ENCODE peak calls at places on chromosome 12, in five cellular contexts. K is D721Med, B is lower lobe of right lung, W is astrocyte of the cerebellum, U is GM13976. H is an unnamed sample.

GRCh38 chr12:2834581-2835491 is at the start of gene NRIP2:
- DNase-seq in K (no peak), B (no peak), U (no peak), W (no peak), H (no peak)

GRCh38 chr12:24306001-24306400 is 356.5 kb upstream of the SOX5 start:
- DNase-seq in U (no peak), W (no peak), B (no peak), K (no peak), H (no peak)

GRCh38 chr12:118680361-118680963 is 300.9 kb upstream of the SRRM4 start:
- DNase-seq in B (no peak), K (no peak), W (no peak), U (no peak), H (no peak)

GRCh38 chr12:131530427-131530826 is 180.5 kb upstream of the SFSWAP start:
- DNase-seq in U (peak), K (no peak), W (no peak), B (no peak), H (no peak)

GRCh38 chr12:108806350-108806749 is 51.0 kb downstream of the SSH1 start:
- DNase-seq in B (no peak), U (no peak), K (no peak), W (no peak), H (no peak)

GRCh38 chr12:104930388-104931326 is 27.4 kb downstream of the SLC41A2 start:
- DNase-seq in U (peak), B (no peak), W (no peak), K (no peak), H (peak)

GRCh38 chr12:82329508-82329907 is 28.7 kb downstream of the CCDC59 start:
- DNase-seq in K (no peak), B (no peak), U (no peak), W (no peak), H (no peak)

GRCh38 chr12:52608826-52609630 is 7.8 kb upstream of the KRT72 start:
- DNase-seq in W (no peak), U (no peak), B (no peak), K (no peak), H (peak)

GRCh38 chr12:130179621-130180020 is 17.4 kb downstream of the FZD10 start:
- DNase-seq in U (no peak), K (no peak), W (no peak), B (no peak), H (no peak)

GRCh38 chr12:119598159-119598558 is 4.6 kb downstream of the TMEM233 start:
- DNase-seq in B (no peak), K (no peak), U (no peak), W (no peak), H (no peak)

GRCh38 chr12:109277899-109278762 is 31.0 kb downstream of the FOXN4 start:
- DNase-seq in W (no peak), U (no peak), K (no peak), B (no peak), H (no peak)

GRCh38 chr12:2311001-2311778 is 258.4 kb downstream of the CACNA1C start:
- DNase-seq in W (peak), B (no peak), U (no peak), K (no peak), H (no peak)

GRCh38 chr12:27969901-27970390 is 2.6 kb downstream of the PTHLH start:
- DNase-seq in U (peak), K (no peak), B (peak), W (no peak), H (peak)

GRCh38 chr12:64240781-64241180 is 18.7 kb upstream of the KICS2 start:
- DNase-seq in U (no peak), K (no peak), W (no peak), B (no peak), H (no peak)

GRCh38 chr12:68844318-68844745 is 36.4 kb downstream of the MDM2 start:
- DNase-seq in U (no peak), K (no peak), B (no peak), W (no peak), H (no peak)

GRCh38 chr12:85278598-85279448 is 1.2 kb upstream of the ALX1 start:
- DNase-seq in U (peak), K (no peak), B (peak), W (no peak), H (no peak)

GRCh38 chr12:94799136-94799535 is 148.8 kb upstream of the TMCC3 start:
- DNase-seq in U (no peak), W (no peak), B (no peak), K (no peak), H (no peak)

GRCh38 chr12:124633269-124633953 is 66.0 kb upstream of the NCOR2 start:
- DNase-seq in W (no peak), U (peak), B (no peak), K (no peak), H (no peak)

GRCh38 chr12:42564540-42564939 is 25.0 kb downstream of the PRICKLE1 start:
- DNase-seq in B (no peak), K (no peak), U (no peak), W (peak), H (no peak)

GRCh38 chr12:119505001-119505400 is 88.6 kb upstream of the TMEM233 start:
- DNase-seq in W (no peak), U (no peak), B (no peak), K (no peak), H (no peak)

GRCh38 chr12:63917864-63918742 is 73.6 kb downstream of the SRGAP1 start:
- DNase-seq in W (peak), U (no peak), B (no peak), K (no peak), H (no peak)

DNA sequence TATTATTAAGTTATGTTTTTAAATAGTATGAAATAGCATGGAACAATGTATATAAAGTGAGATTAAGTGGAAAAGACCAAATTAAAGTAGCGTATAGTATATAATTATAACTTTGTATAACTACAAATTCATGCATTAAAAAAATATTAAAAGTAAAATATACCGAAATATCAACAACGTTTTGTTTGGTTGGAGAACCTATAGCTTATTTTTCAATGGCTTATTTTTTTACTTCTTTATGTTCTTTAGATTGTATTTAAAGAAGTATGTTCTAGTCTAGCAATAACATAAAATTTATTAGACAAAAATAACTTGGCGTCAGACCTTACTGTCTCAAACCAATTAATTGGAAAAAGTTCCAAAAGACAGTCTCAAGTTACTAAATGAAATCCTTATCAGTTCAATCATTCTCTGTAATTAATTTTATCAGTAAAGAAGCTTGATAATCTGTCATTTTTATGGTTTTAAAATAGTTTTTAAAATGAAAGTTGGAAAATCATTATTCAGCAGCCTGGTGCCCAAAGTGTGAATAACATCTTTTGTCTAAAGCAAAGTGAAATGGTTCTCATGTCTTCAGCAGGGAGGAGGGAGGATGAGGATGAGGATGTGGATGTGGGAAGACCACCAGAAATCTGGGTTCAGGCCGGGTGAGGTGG is 46.7 kb downstream of the IRAK3 start:
- DNase-seq in U (no peak), B (no peak), K (no peak), W (no peak), H (no peak)
- TF ChIP-seq CTCF in U (no peak), B (no peak), K (no peak), W (peak), H (peak)

DNA sequence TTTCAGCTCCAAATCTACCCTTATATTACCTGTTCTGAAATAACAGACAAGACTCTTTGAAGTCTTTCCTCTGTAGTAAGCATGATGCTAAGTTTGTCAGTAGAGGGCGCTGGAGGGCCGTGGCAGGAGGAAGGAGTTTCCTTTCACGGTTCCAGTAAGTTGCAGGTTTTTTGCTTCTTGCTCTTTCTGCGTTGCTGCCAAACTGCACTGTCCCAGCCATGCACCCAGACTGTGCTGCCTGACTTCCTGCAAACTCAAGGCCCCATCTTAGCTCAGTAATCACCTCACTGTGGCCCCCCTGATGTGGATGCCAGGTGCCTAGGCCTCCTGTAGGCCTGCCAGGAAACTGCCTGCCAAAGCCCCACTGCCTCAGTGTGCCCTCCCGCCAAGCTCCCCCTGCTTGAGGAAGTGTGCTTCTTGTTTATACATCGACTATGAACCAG is 193.5 kb upstream of the LRIG3 start:
- DNase-seq in B (peak), U (peak), W (peak), K (peak), H (peak)
- TF ChIP-seq CTCF in B (peak), U (peak), W (peak), K (peak), H (peak)

GRCh38 chr12:89707992-89708792 is 446 bp downstream of the ATP2B1 start:
- DNase-seq in K (no peak), B (peak), U (peak), W (no peak), H (peak)
- TF ChIP-seq CTCF in K (no peak), B (no peak), U (peak), W (peak), H (no peak)

GRCh38 chr12:95820096-95820703 is 29.6 kb upstream of the NTN4 start:
- DNase-seq in K (no peak), U (no peak), B (no peak), W (no peak), H (no peak)
- TF ChIP-seq CTCF in K (peak), U (no peak), B (peak), W (peak), H (no peak)

DNA sequence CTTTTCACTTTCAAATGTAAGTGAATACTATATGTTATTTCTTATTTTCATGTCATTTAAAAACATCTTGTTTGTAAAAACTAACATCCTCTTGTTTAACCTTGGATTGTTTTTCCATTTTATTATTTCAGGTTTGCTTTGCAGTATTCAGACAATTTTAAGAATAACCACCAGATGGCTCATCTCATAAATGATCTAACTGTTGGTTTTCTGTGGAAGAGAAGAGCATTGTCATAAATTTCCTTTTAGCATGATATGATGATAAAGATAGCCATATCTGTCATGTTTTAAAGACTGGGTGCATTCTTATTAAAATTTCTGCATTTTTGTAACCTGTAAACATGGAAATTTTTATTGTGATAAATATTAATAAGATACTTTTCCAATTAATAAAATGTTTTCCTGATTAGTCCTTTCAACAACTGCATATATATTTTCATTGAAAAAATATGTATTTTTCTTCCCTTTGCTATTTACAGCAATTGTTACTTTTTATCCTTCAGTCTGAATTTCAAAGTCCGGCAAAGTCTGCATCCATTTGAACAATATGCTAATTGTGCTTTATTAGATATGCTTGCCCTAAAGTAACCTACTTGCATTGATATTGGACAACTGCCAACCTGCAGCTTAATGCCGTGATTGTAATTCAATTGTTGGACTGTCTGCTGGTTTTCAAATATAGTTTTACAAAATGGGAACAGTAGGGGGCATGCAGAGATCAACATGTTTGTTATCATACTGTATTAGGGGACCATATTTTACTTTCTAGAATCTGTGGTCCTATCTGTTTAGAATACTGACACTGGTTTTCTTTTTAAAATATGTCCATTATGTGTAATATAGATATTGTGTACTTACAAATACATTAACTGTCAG is 163.4 kb downstream of the GARIN6 start:
- DNase-seq in U (no peak), K (no peak), W (peak), B (no peak), H (no peak)
- TF ChIP-seq CTCF in U (peak), K (peak), W (peak), B (peak), H (no peak)

GRCh38 chr12:6667559-6668210 is 4.8 kb upstream of the ING4 start:
- DNase-seq in U (no peak), W (no peak), B (no peak), K (no peak), H (no peak)
- TF ChIP-seq CTCF in U (peak), W (peak), B (no peak), K (peak), H (peak)

H was measured in activated CD8-positive, alpha-beta T cell treated with anti-CD3 and anti-CD28 coated beads for 36 hours.